ENCODE peak calls at places on chromosomes 5 and 9, in five cellular contexts. B is IMR-90, M is mesendoderm, F is H9, S is trophoblast cell. O is an unnamed sample. For H3K4me1, the result is how much of the 10 kb centered on the place peaks cover.

GRCh38 chr9:94936411-94936810 is 209.9 kb downstream of the AOPEP start:
- DNase-seq in S (no peak), M (no peak), B (peak), F (no peak), O (no peak)

GRCh38 chr9:83186354-83186753 is 123.4 kb upstream of the RASEF start:
- DNase-seq in S (no peak), M (no peak), F (no peak), B (no peak), O (no peak)

GRCh38 chr9:137987244-137988030 is 109.9 kb downstream of the CACNA1B start:
- DNase-seq in M (peak), B (no peak), S (no peak), F (no peak), O (no peak)

GRCh38 chr5:16889972-16890519 is 46.0 kb downstream of the MYO10 start:
- DNase-seq in M (no peak), S (no peak), F (no peak), B (peak), O (no peak)

GRCh38 chr5:105288946-105289345 is 1726.4 kb upstream of the NUDT12 start:
- DNase-seq in M (no peak), S (no peak), F (no peak), B (no peak), O (no peak)

GRCh38 chr9:88767504-88767790 is 223.8 kb upstream of the S1PR3 start:
- DNase-seq in S (no peak), M (no peak), F (no peak), B (peak), O (no peak)

GRCh38 chr5:115898656-115899055 is 56.9 kb downstream of the AP3S1 start:
- DNase-seq in F (no peak), S (no peak), B (peak), M (no peak), O (no peak)

GRCh38 chr9:93501406-93501805 is 48.0 kb upstream of the FAM120AOS start:
- DNase-seq in S (peak), B (no peak), F (no peak), M (no peak), O (no peak)

GRCh38 chr9:125258160-125258559 is 3.5 kb upstream of the GAPVD1 start:
- DNase-seq in S (no peak), M (no peak), F (no peak), B (no peak), O (no peak)

GRCh38 chr9:77915744-77916143 is 115.9 kb downstream of the GNAQ start:
- DNase-seq in F (no peak), S (no peak), B (no peak), M (no peak), O (no peak)

GRCh38 chr5:159899067-159900049 is 16.9 kb upstream of the ADRA1B start:
- DNase-seq in B (peak), M (no peak), F (no peak), S (no peak), O (no peak)

GRCh38 chr5:79829260-79829659 is 139.6 kb downstream of the CMYA5 start:
- DNase-seq in F (peak), S (no peak), B (no peak), M (peak), O (no peak)

GRCh38 chr5:64486163-64486562 is 19.7 kb upstream of the RGS7BP start:
- DNase-seq in F (no peak), M (no peak), S (no peak), B (no peak), O (no peak)

GRCh38 chr9:2209400-2209799 is 194.3 kb downstream of the SMARCA2 start:
- DNase-seq in F (no peak), B (no peak), S (no peak), M (no peak), O (no peak)

GRCh38 chr9:126375386-126375785 is 48.8 kb downstream of the MVB12B start:
- DNase-seq in F (no peak), S (peak), M (peak), B (peak), O (no peak)

GRCh38 chr5:135009736-135010501 is 24.1 kb downstream of the PITX1 start:
- DNase-seq in M (no peak), F (no peak), S (no peak), B (no peak), O (no peak)

GRCh38 chr9:33498387-33498786 is 24.7 kb upstream of the NOL6 start:
- DNase-seq in B (peak), S (no peak), M (no peak), F (no peak), O (no peak)

GRCh38 chr9:8600914-8601680 is 801.5 kb upstream of the DMAC1 start:
- DNase-seq in M (peak), F (no peak), B (no peak), S (no peak), O (no peak)

DNA sequence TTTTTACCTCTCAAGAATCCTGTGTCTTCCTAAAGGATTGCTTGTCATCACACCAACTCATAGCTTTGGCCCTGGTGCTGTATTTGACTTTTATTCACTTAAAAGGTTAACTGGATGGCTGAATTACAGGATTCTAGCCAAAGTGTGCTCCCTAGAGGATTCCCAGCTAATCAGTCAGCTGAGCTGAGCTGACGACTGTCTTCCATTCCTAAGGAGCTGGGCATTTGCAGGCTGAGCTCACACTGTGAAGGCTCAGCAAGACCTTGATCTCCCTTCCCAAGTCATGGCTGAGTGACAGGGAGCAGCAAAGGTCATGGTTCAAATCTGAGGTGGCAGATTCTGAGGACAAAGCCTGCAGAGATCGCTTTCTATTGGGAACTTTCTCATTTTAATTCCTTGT is 59.0 kb upstream of the PALM2AKAP2 start:
- DNase-seq in M (peak), B (no peak), S (no peak), F (no peak), O (no peak)
- H3K4me1 ChIP-seq in M (under half), B (under half), S (under half), F (under half), O (under half)

GRCh38 chr9:131867611-131868192 is 127.8 kb upstream of the RAPGEF1 start:
- DNase-seq in M (no peak), F (no peak), S (no peak), B (no peak), O (no peak)
- H2AK5ac ChIP-seq in M (no peak), F (no peak), S (no peak), B (no peak), O (no peak)

GRCh38 chr9:121362813-121363585 is 7.1 kb downstream of the STOM start:
- DNase-seq in S (no peak), M (no peak), F (no peak), B (peak), O (no peak)
- H3K4me1 ChIP-seq in S (under half), M (under half), F (under half), B (under half), O (under half)

DNA sequence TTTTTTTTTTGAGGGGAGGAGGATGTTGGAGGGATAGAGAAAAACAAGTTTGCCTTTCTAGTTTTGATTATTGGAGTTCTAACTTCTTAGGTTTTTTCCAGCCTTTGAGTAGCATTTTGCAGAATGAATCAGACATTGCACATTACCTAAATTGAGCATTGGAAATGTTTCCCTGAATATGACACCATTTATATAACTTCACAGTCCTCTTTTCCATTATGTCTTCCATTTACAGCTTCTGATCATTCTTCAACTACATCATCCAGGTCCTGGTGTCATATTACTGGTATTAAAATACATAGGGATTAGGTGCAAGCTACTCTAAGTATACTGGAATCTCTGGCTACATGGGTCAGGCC is 286.1 kb downstream of the ARHGAP26 start:
- DNase-seq in F (no peak), M (no peak), S (no peak), B (peak), O (no peak)
- H2AK5ac ChIP-seq in F (no peak), M (no peak), S (no peak), B (no peak), O (no peak)

DNA sequence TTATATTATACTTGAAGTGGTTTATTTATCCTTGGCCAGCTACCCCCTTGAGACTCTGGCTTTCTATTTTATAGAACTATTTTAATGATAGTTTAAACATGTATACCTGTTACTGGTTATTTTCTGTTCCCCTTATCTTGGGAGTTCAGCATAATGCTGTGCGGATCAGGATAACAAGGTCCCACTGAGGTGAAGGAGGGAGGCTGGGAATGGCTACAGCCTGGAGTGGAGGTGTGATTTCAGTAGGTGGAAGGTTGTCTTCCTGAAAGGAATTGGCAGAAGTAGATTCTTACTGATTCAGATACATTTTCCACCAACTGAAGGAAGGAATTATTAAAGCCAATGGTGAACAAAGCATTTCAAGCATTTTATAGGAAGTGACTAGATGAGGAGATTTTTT is 38.9 kb downstream of the PAM start:
- DNase-seq in F (no peak), S (no peak), B (no peak), M (peak), O (no peak)
- H3K4me1 ChIP-seq in F (under half), S (under half), B (under half), M (under half), O (under half)

O was measured in neuronal stem cell.